ENCODE peak calls at places on chromosomes 1 and 21, in six cellular contexts. One of them, this sample, is unnamed.
A peak's percentile ranks its signal among the peaks of the same experiment; 100 is the strongest.

GRCh38 chr21:36839123-36839522 is 127.3 kb downstream of the HLCS start:
- DNase-seq in epithelial cell of esophagus: no peak
- DNase-seq in Jurkat, Clone E6-1: no peak
- DNase-seq in GM06990: no peak
- DNase-seq in breast epithelium: no peak
- DNase-seq in dorsolateral prefrontal cortex: no peak
- DNase-seq in this sample: no peak

GRCh38 chr1:229381234-229381633 is 38.4 kb upstream of the CCSAP start:
- DNase-seq in epithelial cell of esophagus: no peak
- DNase-seq in Jurkat, Clone E6-1: no peak
- DNase-seq in GM06990: no peak
- DNase-seq in breast epithelium: no peak
- DNase-seq in dorsolateral prefrontal cortex: no peak
- DNase-seq in this sample: no peak

GRCh38 chr21:24829397-24829796 is 777.9 kb downstream of the MRPL39 start:
- DNase-seq in epithelial cell of esophagus: no peak
- DNase-seq in Jurkat, Clone E6-1: no peak
- DNase-seq in GM06990: no peak
- DNase-seq in breast epithelium: no peak
- DNase-seq in dorsolateral prefrontal cortex: no peak
- DNase-seq in this sample: no peak

GRCh38 chr1:39845569-39846566 is 37.4 kb downstream of the TRIT1 start:
- DNase-seq in epithelial cell of esophagus: peak; percentile 91
- DNase-seq in Jurkat, Clone E6-1: peak; percentile 91
- DNase-seq in GM06990: peak; percentile 65
- DNase-seq in breast epithelium: peak; percentile 63
- DNase-seq in dorsolateral prefrontal cortex: peak; percentile 41
- DNase-seq in this sample: no peak

GRCh38 chr1:48114596-48115384 is 107.7 kb upstream of the SLC5A9 start:
- DNase-seq in epithelial cell of esophagus: no peak
- DNase-seq in Jurkat, Clone E6-1: no peak
- DNase-seq in GM06990: no peak
- DNase-seq in breast epithelium: no peak
- DNase-seq in dorsolateral prefrontal cortex: no peak
- DNase-seq in this sample: no peak

GRCh38 chr1:18954270-18955071 is 2.0 kb downstream of the IFFO2 start:
- DNase-seq in epithelial cell of esophagus: no peak
- DNase-seq in Jurkat, Clone E6-1: no peak
- DNase-seq in GM06990: no peak
- DNase-seq in breast epithelium: no peak
- DNase-seq in dorsolateral prefrontal cortex: no peak
- DNase-seq in this sample: no peak

GRCh38 chr1:165143437-165144065 is 213.0 kb downstream of the LMX1A start:
- DNase-seq in epithelial cell of esophagus: peak; percentile 50
- DNase-seq in Jurkat, Clone E6-1: peak; percentile 12
- DNase-seq in GM06990: no peak
- DNase-seq in breast epithelium: no peak
- DNase-seq in dorsolateral prefrontal cortex: no peak
- DNase-seq in this sample: no peak

GRCh38 chr1:22018583-22019559 is 17.4 kb downstream of the CELA3A start:
- DNase-seq in epithelial cell of esophagus: peak; percentile 97
- DNase-seq in Jurkat, Clone E6-1: peak; percentile 89
- DNase-seq in GM06990: no peak
- DNase-seq in breast epithelium: no peak
- DNase-seq in dorsolateral prefrontal cortex: no peak
- DNase-seq in this sample: no peak

GRCh38 chr1:44260792-44261474 is 47.7 kb downstream of the DMAP1 start:
- DNase-seq in epithelial cell of esophagus: no peak
- DNase-seq in Jurkat, Clone E6-1: no peak
- DNase-seq in GM06990: no peak
- DNase-seq in breast epithelium: no peak
- DNase-seq in dorsolateral prefrontal cortex: no peak
- DNase-seq in this sample: no peak

GRCh38 chr1:179143332-179143731 is 61.5 kb downstream of the TOR3A start:
- DNase-seq in epithelial cell of esophagus: peak; percentile 89
- DNase-seq in Jurkat, Clone E6-1: peak; percentile 39
- DNase-seq in GM06990: no peak
- DNase-seq in breast epithelium: no peak
- DNase-seq in dorsolateral prefrontal cortex: no peak
- DNase-seq in this sample: no peak

GRCh38 chr1:84358695-84359094 is 39.6 kb upstream of the DNASE2B start:
- DNase-seq in epithelial cell of esophagus: no peak
- DNase-seq in Jurkat, Clone E6-1: no peak
- DNase-seq in GM06990: no peak
- DNase-seq in breast epithelium: no peak
- DNase-seq in dorsolateral prefrontal cortex: no peak
- DNase-seq in this sample: no peak

GRCh38 chr1:85580046-85580411 is 532 bp upstream of the CCN1 start:
- DNase-seq in epithelial cell of esophagus: peak; percentile 87
- DNase-seq in Jurkat, Clone E6-1: no peak
- DNase-seq in GM06990: no peak
- DNase-seq in breast epithelium: peak; percentile 59
- DNase-seq in dorsolateral prefrontal cortex: no peak
- DNase-seq in this sample: no peak

GRCh38 chr1:85577421-85578320 is 2.9 kb upstream of the CCN1 start:
- DNase-seq in epithelial cell of esophagus: no peak
- DNase-seq in Jurkat, Clone E6-1: no peak
- DNase-seq in GM06990: peak; percentile 28
- DNase-seq in breast epithelium: peak; percentile 36
- DNase-seq in dorsolateral prefrontal cortex: no peak
- DNase-seq in this sample: no peak

GRCh38 chr1:85578321-85579295 is 2.0 kb upstream of the CCN1 start:
- DNase-seq in epithelial cell of esophagus: no peak
- DNase-seq in Jurkat, Clone E6-1: no peak
- DNase-seq in GM06990: no peak
- DNase-seq in breast epithelium: peak; percentile 39
- DNase-seq in dorsolateral prefrontal cortex: no peak
- DNase-seq in this sample: no peak

GRCh38 chr1:85581138-85581801 is 709 bp downstream of the CCN1 start:
- DNase-seq in epithelial cell of esophagus: peak; percentile 82
- DNase-seq in Jurkat, Clone E6-1: no peak
- DNase-seq in GM06990: peak; percentile 57
- DNase-seq in breast epithelium: peak; percentile 76
- DNase-seq in dorsolateral prefrontal cortex: no peak
- DNase-seq in this sample: no peak

DNA sequence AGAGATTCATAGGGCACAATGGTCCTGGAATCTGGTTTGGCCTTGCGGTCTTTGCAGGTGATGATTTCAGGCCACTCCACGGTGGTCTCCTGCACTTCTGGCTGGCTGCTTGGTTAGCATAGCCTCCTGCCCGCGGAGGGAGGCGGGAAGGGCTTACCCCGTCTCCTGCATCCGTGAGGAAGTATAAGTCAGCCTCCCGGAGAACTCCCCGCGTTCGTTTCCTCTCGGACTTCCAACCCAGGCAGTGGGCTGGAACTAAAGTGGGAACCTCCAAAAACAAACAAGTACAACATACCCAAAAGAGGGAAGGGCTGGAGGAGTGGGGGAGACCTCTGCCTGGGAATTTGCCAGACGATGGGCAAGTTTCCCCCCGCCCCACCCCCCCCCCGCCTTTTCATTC is 942 bp upstream of the CCN1 start:
- DNase-seq in epithelial cell of esophagus: no peak
- DNase-seq in Jurkat, Clone E6-1: no peak
- DNase-seq in GM06990: no peak
- DNase-seq in breast epithelium: peak; percentile 40
- DNase-seq in dorsolateral prefrontal cortex: no peak
- DNase-seq in this sample: no peak
- H3K4me3 ChIP-seq in epithelial cell of esophagus: peak overlapping the region; percentile 98
- H3K4me3 ChIP-seq in Jurkat, Clone E6-1: no peak overlapping the region
- H3K4me3 ChIP-seq in GM06990: no peak overlapping the region
- H3K4me3 ChIP-seq in breast epithelium: peak overlapping the region; percentile 80
- H3K4me3 ChIP-seq in dorsolateral prefrontal cortex: peak overlapping the region; percentile 74
- H3K4me3 ChIP-seq in this sample: no peak overlapping the region

GRCh38 chr1:51622455-51622913 is 5.6 kb downstream of the OSBPL9 start:
- DNase-seq in epithelial cell of esophagus: peak; percentile 95
- DNase-seq in Jurkat, Clone E6-1: peak; percentile 18
- DNase-seq in GM06990: no peak
- DNase-seq in breast epithelium: peak; percentile 69
- DNase-seq in dorsolateral prefrontal cortex: peak; percentile 13
- DNase-seq in this sample: peak; percentile 32
- H3K4me3 ChIP-seq in epithelial cell of esophagus: no peak overlapping the region
- H3K4me3 ChIP-seq in Jurkat, Clone E6-1: no peak overlapping the region
- H3K4me3 ChIP-seq in GM06990: no peak overlapping the region
- H3K4me3 ChIP-seq in breast epithelium: no peak overlapping the region
- H3K4me3 ChIP-seq in dorsolateral prefrontal cortex: no peak overlapping the region
- H3K4me3 ChIP-seq in this sample: no peak overlapping the region

GRCh38 chr1:223877804-223878203 is 32.1 kb upstream of the TP53BP2 start:
- DNase-seq in epithelial cell of esophagus: no peak
- DNase-seq in Jurkat, Clone E6-1: no peak
- DNase-seq in GM06990: no peak
- DNase-seq in breast epithelium: no peak
- DNase-seq in dorsolateral prefrontal cortex: no peak
- DNase-seq in this sample: no peak
- H3K4me3 ChIP-seq in epithelial cell of esophagus: no peak overlapping the region
- H3K4me3 ChIP-seq in Jurkat, Clone E6-1: no peak overlapping the region
- H3K4me3 ChIP-seq in GM06990: no peak overlapping the region
- H3K4me3 ChIP-seq in breast epithelium: no peak overlapping the region
- H3K4me3 ChIP-seq in dorsolateral prefrontal cortex: no peak overlapping the region
- H3K4me3 ChIP-seq in this sample: no peak overlapping the region

GRCh38 chr1:206453111-206453510 is 17.2 kb upstream of the IKBKE start:
- DNase-seq in epithelial cell of esophagus: no peak
- DNase-seq in Jurkat, Clone E6-1: no peak
- DNase-seq in GM06990: no peak
- DNase-seq in breast epithelium: no peak
- DNase-seq in dorsolateral prefrontal cortex: no peak
- DNase-seq in this sample: no peak
- H3K4me3 ChIP-seq in epithelial cell of esophagus: no peak overlapping the region
- H3K4me3 ChIP-seq in Jurkat, Clone E6-1: no peak overlapping the region
- H3K4me3 ChIP-seq in GM06990: no peak overlapping the region
- H3K4me3 ChIP-seq in breast epithelium: no peak overlapping the region
- H3K4me3 ChIP-seq in dorsolateral prefrontal cortex: no peak overlapping the region
- H3K4me3 ChIP-seq in this sample: no peak overlapping the region

GRCh38 chr1:206114692-206115430 is 2.3 kb downstream of the AVPR1B start:
- DNase-seq in epithelial cell of esophagus: no peak
- DNase-seq in Jurkat, Clone E6-1: peak; percentile 27
- DNase-seq in GM06990: no peak
- DNase-seq in breast epithelium: no peak
- DNase-seq in dorsolateral prefrontal cortex: no peak
- DNase-seq in this sample: no peak

GRCh38 chr1:206116191-206116872 is 856 bp downstream of the AVPR1B start:
- DNase-seq in epithelial cell of esophagus: no peak
- DNase-seq in Jurkat, Clone E6-1: no peak
- DNase-seq in GM06990: no peak
- DNase-seq in breast epithelium: no peak
- DNase-seq in dorsolateral prefrontal cortex: peak; percentile 13
- DNase-seq in this sample: no peak

GRCh38 chr1:206115791-206116190 is 1.4 kb downstream of the AVPR1B start:
- DNase-seq in epithelial cell of esophagus: no peak
- DNase-seq in Jurkat, Clone E6-1: no peak
- DNase-seq in GM06990: no peak
- DNase-seq in breast epithelium: no peak
- DNase-seq in dorsolateral prefrontal cortex: no peak
- DNase-seq in this sample: no peak

GRCh38 chr1:206116873-206117150 is 376 bp downstream of the AVPR1B start:
- DNase-seq in epithelial cell of esophagus: no peak
- DNase-seq in Jurkat, Clone E6-1: no peak
- DNase-seq in GM06990: no peak
- DNase-seq in breast epithelium: no peak
- DNase-seq in dorsolateral prefrontal cortex: no peak
- DNase-seq in this sample: no peak

DNA sequence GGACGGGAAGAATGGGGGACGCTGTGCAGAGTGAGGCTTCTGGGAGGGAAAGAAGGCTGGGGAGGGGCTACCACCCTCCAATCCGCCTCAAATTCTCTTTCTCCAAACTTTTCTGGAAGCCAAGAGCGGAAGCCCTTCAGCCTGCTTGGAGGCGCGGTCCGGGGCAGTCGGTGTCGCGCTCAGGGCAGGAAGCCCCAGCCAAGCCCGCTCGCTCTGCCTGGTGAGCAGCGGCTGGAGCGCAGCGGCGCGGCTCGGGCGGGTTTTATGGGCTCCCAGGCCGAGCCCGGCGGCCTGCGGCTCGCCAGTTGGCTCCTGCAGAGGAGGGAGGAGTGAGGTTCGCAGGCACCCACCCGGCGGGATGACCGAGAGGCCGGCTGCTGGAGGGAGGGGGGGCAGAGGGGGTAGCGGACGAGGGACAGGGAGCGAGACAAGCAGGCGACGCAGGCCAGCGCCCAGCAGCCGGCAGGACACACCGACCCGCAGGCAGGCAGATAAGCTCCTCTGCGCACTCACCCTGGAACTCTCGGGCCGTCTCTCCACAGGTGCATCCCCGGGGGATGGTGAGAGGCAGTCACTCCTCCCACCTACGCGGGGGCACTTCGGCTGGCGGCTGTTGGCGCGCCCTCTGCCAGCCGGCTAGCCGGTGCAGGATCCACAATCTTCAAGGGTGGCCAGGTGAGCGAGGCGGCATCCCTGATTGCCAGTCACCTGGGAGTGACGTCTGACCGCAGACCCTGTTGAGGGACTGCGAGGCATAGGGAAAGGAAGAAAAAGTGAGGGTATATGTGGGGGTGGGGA is at the start of gene AVPR1B:
- DNase-seq in epithelial cell of esophagus: peak; percentile 29
- DNase-seq in Jurkat, Clone E6-1: no peak
- DNase-seq in GM06990: peak; percentile 20
- DNase-seq in breast epithelium: no peak
- DNase-seq in dorsolateral prefrontal cortex: peak; percentile 41
- DNase-seq in this sample: no peak
- H3K4me3 ChIP-seq in epithelial cell of esophagus: peak within 1 kb of the TSS; percentile 24
- H3K4me3 ChIP-seq in Jurkat, Clone E6-1: no peak within 1 kb of the TSS
- H3K4me3 ChIP-seq in GM06990: peak within 1 kb of the TSS; percentile 18
- H3K4me3 ChIP-seq in breast epithelium: peak within 1 kb of the TSS; percentile 68
- H3K4me3 ChIP-seq in dorsolateral prefrontal cortex: peak within 1 kb of the TSS; percentile 70
- H3K4me3 ChIP-seq in this sample: peak within 1 kb of the TSS; percentile 10

This sample was measured in LNCaP clone FGC.